ENCODE peak calls at places on chromosomes 13 and 19, in seven cellular contexts. One of them, this sample, is unnamed.

GRCh38 chr13:51747438-51748434 is 56.2 kb downstream of the DHRS12 start:
- DNase-seq in left ventricle myocardium inferior: no peak
- DNase-seq in lung: no peak
- DNase-seq in heart left ventricle: no peak
- DNase-seq in fibroblast of the aortic adventitia: no peak
- DNase-seq in cardiac muscle cell: no peak
- DNase-seq in HCT116: no peak
- DNase-seq in this sample: no peak

GRCh38 chr13:112545866-112546265 is 42.1 kb downstream of the TUBGCP3 start:
- DNase-seq in left ventricle myocardium inferior: no peak
- DNase-seq in heart left ventricle: no peak
- DNase-seq in fibroblast of the aortic adventitia: peak; percentile 90
- DNase-seq in HCT116: no peak
- DNase-seq in cardiac muscle cell: no peak
- DNase-seq in lung: no peak
- DNase-seq in this sample: peak; percentile 63

GRCh38 chr19:5563941-5564612 is 3.7 kb downstream of the TINCR start:
- DNase-seq in cardiac muscle cell: no peak
- DNase-seq in heart left ventricle: no peak
- DNase-seq in fibroblast of the aortic adventitia: no peak
- DNase-seq in HCT116: no peak
- DNase-seq in lung: no peak
- DNase-seq in left ventricle myocardium inferior: no peak
- DNase-seq in this sample: no peak

GRCh38 chr19:575527-576506 is 3.4 kb downstream of the BSG start:
- DNase-seq in heart left ventricle: peak; percentile 90
- DNase-seq in fibroblast of the aortic adventitia: peak; percentile 43
- DNase-seq in cardiac muscle cell: peak; percentile 63
- DNase-seq in HCT116: no peak
- DNase-seq in lung: no peak
- DNase-seq in left ventricle myocardium inferior: peak; percentile 81
- DNase-seq in this sample: no peak

GRCh38 chr19:41940443-41941409 is 12.5 kb upstream of the ERFL start:
- DNase-seq in left ventricle myocardium inferior: no peak
- DNase-seq in lung: no peak
- DNase-seq in heart left ventricle: no peak
- DNase-seq in HCT116: no peak
- DNase-seq in fibroblast of the aortic adventitia: no peak
- DNase-seq in cardiac muscle cell: no peak
- DNase-seq in this sample: no peak

GRCh38 chr13:62357887-62358645 is 942.4 kb upstream of the PCDH20 start:
- DNase-seq in fibroblast of the aortic adventitia: no peak
- DNase-seq in left ventricle myocardium inferior: no peak
- DNase-seq in lung: no peak
- DNase-seq in heart left ventricle: no peak
- DNase-seq in HCT116: peak; percentile 74
- DNase-seq in cardiac muscle cell: peak; percentile 78
- DNase-seq in this sample: no peak

GRCh38 chr13:96542986-96543385 is 451.3 kb downstream of the OXGR1 start:
- DNase-seq in fibroblast of the aortic adventitia: no peak
- DNase-seq in lung: no peak
- DNase-seq in left ventricle myocardium inferior: no peak
- DNase-seq in cardiac muscle cell: no peak
- DNase-seq in HCT116: no peak
- DNase-seq in heart left ventricle: no peak
- DNase-seq in this sample: no peak

GRCh38 chr13:20160346-20161274 is at the start of gene GJA3:
- DNase-seq in lung: no peak
- DNase-seq in fibroblast of the aortic adventitia: no peak
- DNase-seq in cardiac muscle cell: peak; percentile 86
- DNase-seq in left ventricle myocardium inferior: peak; percentile 64
- DNase-seq in HCT116: no peak
- DNase-seq in heart left ventricle: peak; percentile 73
- DNase-seq in this sample: no peak

GRCh38 chr19:2170219-2170618 is 6.5 kb downstream of the DOT1L start:
- DNase-seq in lung: no peak
- DNase-seq in HCT116: no peak
- DNase-seq in left ventricle myocardium inferior: no peak
- DNase-seq in cardiac muscle cell: no peak
- DNase-seq in heart left ventricle: peak; percentile 33
- DNase-seq in fibroblast of the aortic adventitia: no peak
- DNase-seq in this sample: no peak

GRCh38 chr19:2173841-2174577 is 10.3 kb downstream of the DOT1L start:
- DNase-seq in HCT116: no peak
- DNase-seq in fibroblast of the aortic adventitia: no peak
- DNase-seq in lung: no peak
- DNase-seq in cardiac muscle cell: no peak
- DNase-seq in heart left ventricle: no peak
- DNase-seq in left ventricle myocardium inferior: no peak
- DNase-seq in this sample: no peak

GRCh38 chr19:2173388-2173787 is 9.7 kb downstream of the DOT1L start:
- DNase-seq in lung: no peak
- DNase-seq in HCT116: no peak
- DNase-seq in left ventricle myocardium inferior: no peak
- DNase-seq in fibroblast of the aortic adventitia: no peak
- DNase-seq in heart left ventricle: no peak
- DNase-seq in cardiac muscle cell: no peak
- DNase-seq in this sample: no peak

GRCh38 chr19:2170987-2171348 is 7.2 kb downstream of the DOT1L start:
- DNase-seq in heart left ventricle: no peak
- DNase-seq in lung: no peak
- DNase-seq in cardiac muscle cell: no peak
- DNase-seq in HCT116: no peak
- DNase-seq in fibroblast of the aortic adventitia: no peak
- DNase-seq in left ventricle myocardium inferior: no peak
- DNase-seq in this sample: no peak

DNA sequence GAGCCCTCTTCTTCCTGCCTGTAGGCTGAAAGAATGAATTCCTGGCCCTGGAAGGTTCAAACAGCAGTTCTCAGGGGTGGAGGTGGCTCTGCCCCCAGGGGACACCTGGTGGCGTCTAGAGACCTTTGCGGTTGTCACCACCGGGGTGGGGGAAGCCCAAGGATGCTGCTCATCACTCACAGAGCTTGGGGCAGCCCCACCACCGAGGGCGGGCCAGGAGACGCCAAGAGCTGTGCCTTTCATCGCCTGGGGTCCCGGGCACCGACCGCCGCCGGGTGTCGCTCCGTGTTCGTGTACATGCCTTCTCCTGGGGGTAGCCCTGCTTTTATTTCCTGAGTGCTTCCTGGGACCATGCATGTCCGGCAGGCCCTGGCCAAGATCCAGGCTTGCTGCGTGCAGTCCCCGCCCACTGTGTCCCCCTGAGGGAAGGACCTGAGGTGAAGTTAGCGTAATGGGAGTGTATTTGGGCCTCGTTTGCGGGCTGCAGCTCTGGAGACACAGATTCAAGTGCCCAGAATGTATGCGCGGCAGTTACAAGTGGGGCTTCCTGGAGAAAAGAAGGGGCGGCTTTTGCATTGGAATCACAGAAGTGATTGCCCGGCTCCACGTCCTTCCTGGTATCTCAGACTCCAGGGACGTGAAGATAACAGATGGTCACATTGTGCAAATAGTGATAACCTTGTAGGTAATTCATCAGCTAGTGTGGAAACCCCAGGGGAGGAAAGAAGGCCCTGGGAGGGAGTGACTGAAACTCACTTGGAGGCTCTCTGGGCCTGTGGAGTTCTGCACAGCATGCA is 7.8 kb downstream of the DOT1L start:
- DNase-seq in fibroblast of the aortic adventitia: peak; percentile 23
- DNase-seq in lung: no peak
- DNase-seq in left ventricle myocardium inferior: peak; percentile 73
- DNase-seq in HCT116: no peak
- DNase-seq in cardiac muscle cell: peak; percentile 71
- DNase-seq in heart left ventricle: peak; percentile 71
- DNase-seq in this sample: no peak
- TF ChIP-seq CTCF in fibroblast of the aortic adventitia: no peak
- TF ChIP-seq CTCF in lung: no peak
- TF ChIP-seq CTCF in left ventricle myocardium inferior: no peak
- TF ChIP-seq CTCF in HCT116: no peak
- TF ChIP-seq CTCF in cardiac muscle cell: peak; percentile 19
- TF ChIP-seq CTCF in heart left ventricle: peak; percentile 16
- TF ChIP-seq CTCF in this sample: no peak

GRCh38 chr13:99311137-99311536 is 3.9 kb upstream of the GPR183 start:
- DNase-seq in left ventricle myocardium inferior: no peak
- DNase-seq in lung: no peak
- DNase-seq in cardiac muscle cell: no peak
- DNase-seq in fibroblast of the aortic adventitia: no peak
- DNase-seq in HCT116: no peak
- DNase-seq in heart left ventricle: no peak
- DNase-seq in this sample: no peak

GRCh38 chr13:99307247-99307646 is at the start of gene GPR183:
- DNase-seq in cardiac muscle cell: peak; percentile 82
- DNase-seq in lung: no peak
- DNase-seq in heart left ventricle: no peak
- DNase-seq in fibroblast of the aortic adventitia: no peak
- DNase-seq in HCT116: no peak
- DNase-seq in left ventricle myocardium inferior: no peak
- DNase-seq in this sample: no peak

GRCh38 chr13:99307648-99308339 is 595 bp upstream of the GPR183 start:
- DNase-seq in HCT116: no peak
- DNase-seq in left ventricle myocardium inferior: no peak
- DNase-seq in heart left ventricle: no peak
- DNase-seq in lung: peak; percentile 74
- DNase-seq in fibroblast of the aortic adventitia: peak; percentile 61
- DNase-seq in cardiac muscle cell: peak; percentile 82
- DNase-seq in this sample: no peak

GRCh38 chr13:99310382-99311031 is 3.3 kb upstream of the GPR183 start:
- DNase-seq in cardiac muscle cell: no peak
- DNase-seq in HCT116: no peak
- DNase-seq in lung: no peak
- DNase-seq in heart left ventricle: no peak
- DNase-seq in fibroblast of the aortic adventitia: peak; percentile 47
- DNase-seq in left ventricle myocardium inferior: no peak
- DNase-seq in this sample: peak; percentile 81

GRCh38 chr13:99308481-99309087 is 1.4 kb upstream of the GPR183 start:
- DNase-seq in fibroblast of the aortic adventitia: peak; percentile 48
- DNase-seq in lung: no peak
- DNase-seq in cardiac muscle cell: no peak
- DNase-seq in HCT116: no peak
- DNase-seq in heart left ventricle: no peak
- DNase-seq in left ventricle myocardium inferior: no peak
- DNase-seq in this sample: no peak
- H3K4me3 ChIP-seq in fibroblast of the aortic adventitia: no peak overlapping the region
- H3K4me3 ChIP-seq in lung: no peak overlapping the region
- H3K4me3 ChIP-seq in cardiac muscle cell: no peak overlapping the region
- H3K4me3 ChIP-seq in HCT116: no peak overlapping the region
- H3K4me3 ChIP-seq in heart left ventricle: no peak overlapping the region
- H3K4me3 ChIP-seq in left ventricle myocardium inferior: no peak overlapping the region
- H3K4me3 ChIP-seq in this sample: no peak overlapping the region

DNA sequence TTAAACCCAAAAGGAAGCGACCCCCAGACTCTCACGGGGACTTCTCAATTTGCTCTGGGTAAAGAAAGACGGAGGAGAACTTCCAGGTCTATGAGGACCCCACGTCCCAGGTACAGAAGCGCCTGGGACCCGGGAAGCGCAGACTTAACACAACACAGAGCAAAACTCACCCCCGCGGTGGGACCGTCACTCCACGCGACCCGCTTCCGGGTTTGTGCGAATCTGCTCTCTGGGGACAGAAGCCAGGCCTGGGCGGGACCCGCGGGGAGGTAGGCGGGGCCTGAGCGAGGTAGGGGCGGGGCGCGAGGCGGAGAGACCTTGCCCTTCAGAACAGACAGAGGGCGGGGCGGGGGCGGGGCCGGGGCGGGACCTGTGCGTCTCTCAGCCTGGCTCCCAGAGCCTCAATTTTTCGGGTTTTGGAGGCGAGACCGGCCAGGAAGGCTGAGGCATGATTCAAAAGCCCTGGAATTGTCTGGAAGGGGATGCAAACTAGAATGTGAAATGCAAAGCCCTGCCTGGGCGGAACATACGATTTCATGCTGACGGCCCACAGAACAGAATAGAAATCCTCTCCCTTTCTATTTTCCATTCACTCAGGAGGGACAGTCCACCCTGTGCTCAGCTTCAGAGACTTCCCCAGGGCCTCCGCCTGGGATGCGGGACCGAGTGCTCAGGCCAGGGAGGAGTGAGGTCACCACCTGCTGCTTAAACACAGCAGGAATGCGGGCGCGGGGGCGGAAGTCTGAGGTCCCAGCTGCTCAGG is 19.3 kb upstream of the ZNF888 start:
- DNase-seq in lung: peak; percentile 94
- DNase-seq in left ventricle myocardium inferior: peak; percentile 94
- DNase-seq in HCT116: peak; percentile 59
- DNase-seq in heart left ventricle: peak; percentile 92
- DNase-seq in fibroblast of the aortic adventitia: peak; percentile 73
- DNase-seq in cardiac muscle cell: peak; percentile 90
- DNase-seq in this sample: no peak
- TF ChIP-seq CTCF in lung: no peak
- TF ChIP-seq CTCF in left ventricle myocardium inferior: no peak
- TF ChIP-seq CTCF in HCT116: no peak
- TF ChIP-seq CTCF in heart left ventricle: peak; percentile 2
- TF ChIP-seq CTCF in fibroblast of the aortic adventitia: no peak
- TF ChIP-seq CTCF in cardiac muscle cell: no peak
- TF ChIP-seq CTCF in this sample: no peak

GRCh38 chr19:13849277-13849676 is 27.7 kb upstream of the NANOS3 start:
- DNase-seq in HCT116: no peak
- DNase-seq in lung: no peak
- DNase-seq in cardiac muscle cell: no peak
- DNase-seq in heart left ventricle: no peak
- DNase-seq in left ventricle myocardium inferior: no peak
- DNase-seq in fibroblast of the aortic adventitia: no peak
- DNase-seq in this sample: no peak

GRCh38 chr19:13848811-13849241 is 28.1 kb upstream of the NANOS3 start:
- DNase-seq in heart left ventricle: no peak
- DNase-seq in fibroblast of the aortic adventitia: no peak
- DNase-seq in lung: no peak
- DNase-seq in cardiac muscle cell: no peak
- DNase-seq in left ventricle myocardium inferior: no peak
- DNase-seq in HCT116: no peak
- DNase-seq in this sample: no peak

GRCh38 chr19:13846533-13847032 is 30.4 kb upstream of the NANOS3 start:
- DNase-seq in left ventricle myocardium inferior: peak; percentile 86
- DNase-seq in heart left ventricle: peak; percentile 91
- DNase-seq in cardiac muscle cell: peak; percentile 78
- DNase-seq in HCT116: peak; percentile 90
- DNase-seq in fibroblast of the aortic adventitia: peak; percentile 75
- DNase-seq in lung: peak; percentile 87
- DNase-seq in this sample: no peak

GRCh38 chr19:13847033-13847899 is 29.7 kb upstream of the NANOS3 start:
- DNase-seq in left ventricle myocardium inferior: peak; percentile 98
- DNase-seq in fibroblast of the aortic adventitia: peak; percentile 93
- DNase-seq in cardiac muscle cell: peak; percentile 91
- DNase-seq in HCT116: peak; percentile 87
- DNase-seq in lung: peak; percentile 89
- DNase-seq in heart left ventricle: peak; percentile 98
- DNase-seq in this sample: no peak

DNA sequence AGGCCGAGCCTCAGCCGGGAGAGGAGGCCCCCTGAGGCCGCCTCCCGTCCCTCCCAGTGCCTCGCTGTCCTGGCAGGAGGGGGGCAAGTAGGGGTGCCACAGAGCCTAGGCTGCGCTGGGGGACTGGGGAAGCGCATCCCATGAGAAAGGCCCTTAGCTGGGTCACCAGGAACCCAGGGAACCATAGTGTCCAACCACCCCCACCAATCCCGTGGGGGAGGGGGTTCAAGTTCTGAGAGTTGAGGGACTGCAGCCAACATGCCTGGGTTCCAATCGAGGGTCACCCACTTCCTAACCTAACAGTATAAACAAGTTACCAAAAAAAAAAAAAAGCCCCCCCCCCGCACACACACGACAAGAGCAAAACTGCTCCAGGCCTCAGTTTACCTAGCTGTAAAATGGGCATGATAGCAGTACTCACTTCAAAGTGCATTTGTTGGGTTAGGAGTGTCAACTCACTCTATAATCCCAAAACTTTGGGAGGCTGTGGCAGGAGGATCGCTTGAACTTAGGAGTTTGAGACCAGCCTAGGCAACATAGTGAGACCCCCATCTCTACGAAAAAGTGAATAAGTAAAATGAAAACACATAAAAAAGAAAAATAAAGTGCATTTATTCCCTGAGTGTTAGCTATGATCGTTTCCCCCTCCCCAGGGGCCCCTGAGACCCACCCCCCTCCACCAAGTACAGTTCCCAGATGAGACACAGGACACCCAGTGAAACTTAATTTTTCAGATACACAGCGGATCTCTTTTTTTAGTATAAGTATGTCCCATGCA is 28.8 kb upstream of the NANOS3 start:
- DNase-seq in heart left ventricle: no peak
- DNase-seq in left ventricle myocardium inferior: no peak
- DNase-seq in fibroblast of the aortic adventitia: no peak
- DNase-seq in HCT116: no peak
- DNase-seq in lung: no peak
- DNase-seq in cardiac muscle cell: no peak
- DNase-seq in this sample: no peak
- H3K4me3 ChIP-seq in heart left ventricle: peak overlapping the region; percentile 62
- H3K4me3 ChIP-seq in left ventricle myocardium inferior: peak overlapping the region; percentile 67
- H3K4me3 ChIP-seq in fibroblast of the aortic adventitia: peak overlapping the region; percentile 48
- H3K4me3 ChIP-seq in HCT116: peak overlapping the region; percentile 61
- H3K4me3 ChIP-seq in lung: no peak overlapping the region
- H3K4me3 ChIP-seq in cardiac muscle cell: peak overlapping the region; percentile 41
- H3K4me3 ChIP-seq in this sample: peak overlapping the region; percentile 60

This sample was measured in AG09309.